ENCODE peak calls at places on chromosome 17, in five cellular contexts. U is lower leg skin, X is upper lobe of right lung, K is IMR-90, Q is heart right ventricle. A is an unnamed sample.

GRCh38 chr17:35046740-35047283 is 16.7 kb downstream of the RFFL start:
- DNase-seq in Q (no peak), U (no peak), K (peak; percentile 47), X (no peak), A (peak; percentile 61)

GRCh38 chr17:4899341-4900230 is at the start of gene C17orf107:
- DNase-seq in Q (peak; percentile 78), U (peak; percentile 83), K (peak; percentile 79), X (peak; percentile 95), A (peak; percentile 68)

GRCh38 chr17:72118588-72119279 is 2.1 kb upstream of the SOX9 start:
- DNase-seq in X (no peak), K (peak; percentile 88), U (peak; percentile 71), Q (peak; percentile 36), A (peak; percentile 77)

GRCh38 chr17:2083613-2084128 is 28.8 kb downstream of the HIC1 start:
- DNase-seq in X (peak; percentile 77), U (no peak), Q (no peak), K (no peak), A (no peak)

GRCh38 chr17:18040287-18040858 is 1.2 kb downstream of the GID4 start:
- DNase-seq in X (no peak), Q (no peak), U (no peak), K (no peak), A (no peak)

GRCh38 chr17:41539071-41539492 is 11.0 kb upstream of the KRT19 start:
- DNase-seq in Q (no peak), K (no peak), U (no peak), X (no peak), A (no peak)

GRCh38 chr17:50459756-50460155 is 8.9 kb downstream of the CHAD start:
- DNase-seq in K (no peak), Q (no peak), X (no peak), U (no peak), A (no peak)

GRCh38 chr17:43611230-43611969 is 50.3 kb downstream of the MEOX1 start:
- DNase-seq in K (no peak), Q (no peak), X (no peak), U (no peak), A (no peak)

GRCh38 chr17:7887038-7887481 is 1.5 kb upstream of the CHD3 start:
- DNase-seq in X (no peak), U (no peak), K (no peak), Q (no peak), A (no peak)

GRCh38 chr17:19372004-19372365 is 6.3 kb upstream of the MAPK7 start:
- DNase-seq in X (no peak), U (no peak), Q (no peak), K (no peak), A (no peak)

GRCh38 chr17:72665841-72666518 is 426.5 kb downstream of the SLC39A11 start:
- DNase-seq in U (no peak), X (no peak), Q (no peak), K (peak; percentile 44), A (peak; percentile 21)

GRCh38 chr17:75601057-75601987 is 13.7 kb downstream of the MYO15B start:
- DNase-seq in Q (peak; percentile 54), U (peak; percentile 36), X (peak; percentile 80), K (peak; percentile 5), A (peak; percentile 13)

GRCh38 chr17:37607637-37608368 is 1.4 kb downstream of the SYNRG start:
- DNase-seq in Q (no peak), X (no peak), K (no peak), U (no peak), A (no peak)

GRCh38 chr17:19508327-19508867 is 25.3 kb upstream of the SLC47A1 start:
- DNase-seq in K (no peak), Q (peak; percentile 39), X (peak; percentile 80), U (no peak), A (no peak)

GRCh38 chr17:10610821-10611323 is 46.2 kb downstream of the MYH3 start:
- DNase-seq in U (no peak), K (no peak), X (no peak), Q (no peak), A (no peak)

GRCh38 chr17:68961204-68961893 is 6.2 kb upstream of the ABCA8 start:
- DNase-seq in K (no peak), X (no peak), Q (peak; percentile 48), U (peak; percentile 22), A (no peak)

GRCh38 chr17:9644910-9645751 is at the start of gene USP43:
- DNase-seq in X (peak; percentile 87), U (no peak), Q (no peak), K (no peak), A (no peak)

GRCh38 chr17:76737676-76738467 is at the start of gene MFSD11:
- DNase-seq in Q (peak; percentile 93), X (peak; percentile 96), U (peak; percentile 87), K (peak; percentile 94), A (peak; percentile 93)

GRCh38 chr17:20072692-20072992 is 63.5 kb downstream of the SPECC1 start:
- DNase-seq in U (no peak), X (no peak), K (no peak), Q (no peak), A (no peak)

GRCh38 chr17:7393613-7394451 is 493 bp downstream of the PLSCR3 start:
- DNase-seq in Q (no peak), X (no peak), U (no peak), K (no peak), A (no peak)

GRCh38 chr17:75845058-75845711 is 981 bp upstream of the UNC13D start:
- DNase-seq in U (peak; percentile 83), K (peak; percentile 73), Q (peak; percentile 86), X (peak; percentile 93), A (peak; percentile 52)

GRCh38 chr17:74519951-74520553 is 11.2 kb downstream of the CD300LB start:
- DNase-seq in K (no peak), U (no peak), X (no peak), Q (no peak), A (no peak)

GRCh38 chr17:74427048-74427762 is 4.7 kb upstream of the GPRC5C start:
- DNase-seq in X (peak; percentile 69), Q (no peak), U (no peak), K (no peak), A (no peak)

GRCh38 chr17:12667299-12667958 is 1.7 kb downstream of the MYOCD start:
- DNase-seq in X (no peak), K (peak; percentile 89), Q (no peak), U (no peak), A (peak; percentile 51)

GRCh38 chr17:71327376-71328059 is 793.3 kb upstream of the SOX9 start:
- DNase-seq in Q (no peak), K (peak; percentile 72), X (no peak), U (no peak), A (peak; percentile 28)

GRCh38 chr17:40437095-40437732 is 6.0 kb upstream of the IGFBP4 start:
- DNase-seq in U (no peak), X (no peak), Q (no peak), K (peak; percentile 26), A (peak; percentile 57)

GRCh38 chr17:27038676-27039075 is 255.2 kb upstream of the WSB1 start:
- DNase-seq in U (no peak), X (no peak), Q (no peak), K (no peak), A (no peak)

GRCh38 chr17:76354317-76354729 is 607 bp upstream of the PRPSAP1 start:
- DNase-seq in Q (no peak), U (no peak), X (no peak), K (no peak), A (no peak)

GRCh38 chr17:58174871-58175270 is 8.1 kb downstream of the OR4D2 start:
- DNase-seq in Q (no peak), X (no peak), K (no peak), U (no peak), A (no peak)

GRCh38 chr17:58166682-58167081 is at the start of gene OR4D2:
- DNase-seq in X (no peak), K (no peak), U (no peak), Q (no peak), A (no peak)

GRCh38 chr17:58176200-58176599 is 9.4 kb downstream of the OR4D2 start:
- DNase-seq in Q (no peak), K (peak; percentile 25), U (no peak), X (no peak), A (peak; percentile 4)

GRCh38 chr17:58172369-58173071 is 5.7 kb downstream of the OR4D2 start:
- DNase-seq in Q (no peak), U (no peak), K (peak; percentile 4), X (no peak), A (peak; percentile 9)
- TF ChIP-seq CTCF in Q (peak; percentile 38), U (no peak), K (peak; percentile 15), X (peak; percentile 40), A (peak; percentile 26)

GRCh38 chr17:628507-628941 is 86.1 kb downstream of the VPS53 start:
- DNase-seq in K (no peak), Q (no peak), U (no peak), X (no peak), A (peak; percentile 56)

GRCh38 chr17:624341-624860 is 90.2 kb downstream of the VPS53 start:
- DNase-seq in X (no peak), K (no peak), U (no peak), Q (no peak), A (peak; percentile 57)

GRCh38 chr17:627051-627450 is 87.6 kb downstream of the VPS53 start:
- DNase-seq in K (no peak), Q (no peak), X (no peak), U (no peak), A (no peak)

GRCh38 chr17:632551-632950 is 82.1 kb downstream of the VPS53 start:
- DNase-seq in X (no peak), U (no peak), Q (no peak), K (no peak), A (peak; percentile 43)

DNA sequence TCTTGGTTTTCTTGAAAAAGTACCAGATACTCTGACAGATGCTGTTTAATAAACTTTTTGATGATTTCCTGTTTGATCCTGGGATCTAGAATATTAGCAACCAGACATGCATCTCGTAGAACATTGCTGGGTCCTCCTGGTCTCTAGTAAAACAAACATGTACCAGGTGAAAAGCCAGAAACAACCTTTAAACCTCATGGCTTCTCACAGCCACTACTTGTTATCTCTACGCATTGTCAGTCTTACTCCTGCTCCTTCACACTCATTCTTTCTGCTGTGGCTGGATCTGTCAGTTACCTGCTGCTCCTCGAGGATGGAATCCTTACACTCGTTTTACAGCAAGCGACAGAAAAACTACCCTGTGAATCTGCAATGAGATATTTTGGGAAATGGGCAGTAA is 86.5 kb downstream of the VPS53 start:
- DNase-seq in U (no peak), X (no peak), K (no peak), Q (no peak), A (no peak)
- H3K4me3 ChIP-seq in U (no peak overlapping the region), X (no peak overlapping the region), K (no peak overlapping the region), Q (no peak overlapping the region), A (no peak overlapping the region)

GRCh38 chr17:82743344-82744219 is 8.2 kb downstream of the FN3K start:
- DNase-seq in Q (no peak), K (no peak), U (no peak), X (no peak), A (no peak)
- TF ChIP-seq CTCF in Q (no peak), K (no peak), U (no peak), X (no peak), A (no peak)

DNA sequence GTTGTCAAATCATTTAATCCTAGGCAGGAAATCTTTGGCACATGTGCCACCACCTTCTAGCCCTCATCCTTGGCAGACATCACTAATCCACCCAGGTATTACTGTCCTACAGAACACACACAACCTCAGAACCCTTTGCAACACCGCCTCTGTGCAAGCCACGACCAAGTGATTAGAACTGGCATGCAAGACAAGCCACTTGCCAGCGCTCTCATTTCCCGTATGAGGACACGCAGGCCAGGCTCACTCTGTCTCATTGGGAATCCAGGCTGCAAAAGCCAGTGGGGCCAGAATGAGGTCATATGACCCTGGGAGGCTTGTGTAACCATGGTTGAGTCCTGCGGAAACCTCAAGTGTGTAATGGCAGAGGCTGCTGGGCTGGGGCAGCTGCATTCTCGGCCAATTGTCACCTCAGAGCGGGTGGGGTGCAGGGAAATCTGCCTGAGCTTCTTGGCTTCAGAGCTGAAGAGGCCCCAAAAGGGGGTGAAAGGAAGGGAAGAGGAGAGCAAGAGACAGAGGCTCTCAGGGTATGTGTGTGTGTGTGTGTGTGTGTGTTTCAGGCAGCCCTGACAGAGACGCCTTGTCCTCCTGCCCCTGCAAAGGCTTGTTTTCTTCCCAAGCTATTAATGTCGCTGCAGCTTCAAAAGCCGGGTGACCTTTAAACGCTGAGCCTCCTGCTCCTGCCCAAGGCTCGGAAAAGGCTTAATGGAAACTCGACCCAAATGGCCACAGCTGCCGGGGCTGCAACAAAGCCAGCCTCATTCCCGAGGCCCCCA is 43.2 kb upstream of the MRPS23 start:
- DNase-seq in Q (peak; percentile 82), X (peak; percentile 91), U (peak; percentile 95), K (peak; percentile 98), A (peak; percentile 100)
- H3K4me3 ChIP-seq in Q (peak overlapping the region; percentile 53), X (peak overlapping the region; percentile 42), U (no peak overlapping the region), K (no peak overlapping the region), A (peak overlapping the region; percentile 37)

A was measured in fibroblast of the aortic adventitia.